ENCODE peak calls at places on chromosome 20, in seven cellular contexts. J, H, M, D, R, C and W are unnamed samples.

GRCh38 chr20:41428285-41428684 is 61.7 kb upstream of the EMILIN3 start:
- DNase-seq in D (no peak), R (no peak), J (peak), C (no peak), H (no peak), M (no peak), W (no peak)

GRCh38 chr20:22974354-22974753 is 60.8 kb upstream of the SSTR4 start:
- DNase-seq in M (peak), J (peak), H (no peak), R (no peak), C (peak), D (no peak), W (no peak)

GRCh38 chr20:59020938-59021551 is 1.8 kb downstream of the TUBB1 start:
- DNase-seq in R (no peak), J (peak), C (no peak), H (no peak), M (no peak), D (no peak), W (no peak)

GRCh38 chr20:51995038-51995437 is 192.7 kb upstream of the SALL4 start:
- DNase-seq in J (no peak), M (no peak), R (no peak), D (no peak), C (no peak), H (no peak), W (no peak)

GRCh38 chr20:11792229-11792953 is 125.3 kb upstream of the BTBD3 start:
- DNase-seq in C (no peak), J (no peak), D (no peak), M (no peak), H (no peak), R (no peak), W (no peak)

GRCh38 chr20:57809661-57810172 is 99.9 kb upstream of the PMEPA1 start:
- DNase-seq in J (peak), C (no peak), M (no peak), H (no peak), R (no peak), D (peak), W (no peak)

GRCh38 chr20:32482251-32483220 is 102.6 kb downstream of the NOL4L start:
- DNase-seq in C (peak), M (peak), R (peak), H (no peak), D (peak), J (no peak), W (peak)

GRCh38 chr20:37868998-37869861 is 33.7 kb upstream of the VSTM2L start:
- DNase-seq in D (peak), C (peak), R (no peak), M (no peak), J (no peak), H (no peak), W (no peak)

GRCh38 chr20:34637245-34638185 is 39.4 kb downstream of the PIGU start:
- DNase-seq in H (peak), C (no peak), J (no peak), M (no peak), D (no peak), R (no peak), W (no peak)

GRCh38 chr20:46213946-46214830 is 94.1 kb downstream of the CDH22 start:
- DNase-seq in M (no peak), R (no peak), D (no peak), H (peak), J (peak), C (no peak), W (no peak)

GRCh38 chr20:36575066-36575743 is 1.8 kb downstream of the TGIF2 start:
- DNase-seq in C (peak), H (peak), M (peak), J (peak), D (no peak), R (no peak), W (peak)

GRCh38 chr20:44576297-44576696 is 6.1 kb upstream of the PKIG start:
- DNase-seq in C (no peak), M (no peak), D (no peak), J (no peak), H (no peak), R (no peak), W (no peak)

GRCh38 chr20:22744341-22745193 is 160.2 kb upstream of the FOXA2 start:
- DNase-seq in J (peak), D (no peak), C (no peak), M (no peak), H (no peak), R (no peak), W (no peak)

GRCh38 chr20:22768779-22769178 is 184.4 kb upstream of the FOXA2 start:
- DNase-seq in H (no peak), M (no peak), J (no peak), R (no peak), D (no peak), C (peak), W (no peak)

GRCh38 chr20:50578778-50579165 is 68.6 kb downstream of the PTPN1 start:
- DNase-seq in H (no peak), C (no peak), M (no peak), D (peak), J (no peak), R (no peak), W (no peak)

GRCh38 chr20:13231031-13231752 is 10.1 kb downstream of the ISM1 start:
- DNase-seq in J (peak), M (no peak), R (no peak), D (no peak), H (no peak), C (no peak), W (no peak)

GRCh38 chr20:34971873-34972235 is 16.2 kb downstream of the MYH7B start:
- DNase-seq in D (no peak), J (no peak), M (no peak), R (no peak), C (no peak), H (no peak), W (no peak)

GRCh38 chr20:59043698-59044097 is 1.1 kb upstream of the PRELID3B start:
- DNase-seq in C (no peak), D (no peak), M (no peak), H (no peak), J (no peak), R (no peak), W (no peak)

GRCh38 chr20:25285091-25285647 is 37.3 kb downstream of the PYGB start:
- DNase-seq in D (peak), M (peak), J (no peak), R (no peak), C (no peak), H (peak), W (no peak)

GRCh38 chr20:31717478-31717946 is 5.2 kb downstream of the BCL2L1 start:
- DNase-seq in C (no peak), M (no peak), D (no peak), H (no peak), J (no peak), R (no peak), W (no peak)

GRCh38 chr20:33301192-33301930 is 18.3 kb downstream of the BPIFB1 start:
- DNase-seq in R (no peak), C (no peak), J (no peak), H (no peak), D (no peak), M (no peak), W (no peak)

GRCh38 chr20:7347409-7347808 is 579.9 kb downstream of the BMP2 start:
- DNase-seq in J (peak), R (no peak), H (no peak), D (no peak), C (no peak), M (no peak), W (no peak)

GRCh38 chr20:2446845-2447244 is 23.7 kb downstream of the SNRPB start:
- DNase-seq in H (no peak), M (no peak), J (no peak), R (no peak), C (peak), D (no peak), W (no peak)

GRCh38 chr20:51366155-51366886 is 176.2 kb downstream of the NFATC2 start:
- DNase-seq in M (peak), C (no peak), H (peak), R (no peak), J (peak), D (peak), W (peak)

GRCh38 chr20:18857640-18858039 is 44.1 kb downstream of the SCP2D1 start:
- DNase-seq in H (no peak), C (no peak), M (no peak), J (no peak), R (no peak), D (no peak), W (no peak)

GRCh38 chr20:32474967-32475819 is 109.9 kb downstream of the NOL4L start:
- DNase-seq in J (peak), H (peak), M (peak), D (peak), R (no peak), C (peak), W (peak)

GRCh38 chr20:21670126-21670525 is 35.3 kb upstream of the PAX1 start:
- DNase-seq in C (no peak), D (no peak), J (no peak), M (no peak), H (no peak), R (no peak), W (no peak)

GRCh38 chr20:44615169-44615791 is 32.9 kb downstream of the PKIG start:
- DNase-seq in R (no peak), M (no peak), J (no peak), H (no peak), C (no peak), D (peak), W (no peak)

DNA sequence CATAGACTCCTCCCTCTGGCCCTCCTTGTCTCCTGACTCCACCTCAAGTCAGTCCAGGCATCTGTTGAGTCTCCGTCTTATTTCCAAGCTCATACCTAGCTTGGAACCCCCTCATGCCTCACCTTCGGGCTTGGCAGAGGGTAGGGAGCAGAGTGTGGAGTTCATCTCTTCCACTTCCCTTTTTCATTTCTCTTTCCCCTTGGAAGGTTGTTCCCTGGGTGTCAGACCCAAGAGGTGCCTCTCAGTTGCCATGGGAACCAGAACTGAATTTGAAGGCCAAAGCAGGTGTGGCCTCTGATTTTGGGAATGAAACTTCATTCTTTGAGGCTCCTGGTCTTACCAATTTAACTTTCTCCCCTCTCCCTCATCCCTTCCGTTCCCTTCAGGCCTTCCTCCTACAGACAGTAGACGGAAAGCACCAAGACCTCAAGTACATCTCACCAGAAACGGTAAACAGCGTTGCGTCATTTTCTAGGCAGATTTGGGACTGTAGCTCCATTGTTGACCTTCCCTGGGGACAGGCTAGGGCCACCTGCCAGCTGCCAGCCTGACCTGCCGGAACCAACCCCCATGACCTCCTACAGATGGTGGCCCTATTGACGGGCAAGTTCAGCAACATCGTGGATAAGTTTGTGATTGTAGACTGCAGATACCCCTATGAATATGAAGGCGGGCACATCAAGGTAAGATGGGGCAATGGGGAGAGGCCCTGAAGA is 6.6 kb downstream of the CDC25B start:
- DNase-seq in H (no peak), D (no peak), M (no peak), J (no peak), R (no peak), C (no peak), W (no peak)
- H3K27ac ChIP-seq in H (no peak), D (peak), M (no peak), J (peak), R (no peak), C (no peak), W (no peak)

GRCh38 chr20:17543531-17543961 is 12.4 kb upstream of the BFSP1 start:
- DNase-seq in R (no peak), M (no peak), D (no peak), C (no peak), H (no peak), J (no peak), W (no peak)

GRCh38 chr20:17541596-17541995 is 10.4 kb upstream of the BFSP1 start:
- DNase-seq in M (no peak), D (no peak), J (no peak), H (no peak), C (no peak), R (no peak), W (no peak)

GRCh38 chr20:17542993-17543412 is 11.8 kb upstream of the BFSP1 start:
- DNase-seq in D (no peak), J (no peak), H (no peak), C (no peak), M (no peak), R (no peak), W (no peak)

GRCh38 chr20:17542481-17542880 is 11.3 kb upstream of the BFSP1 start:
- DNase-seq in H (no peak), M (no peak), C (no peak), D (no peak), R (no peak), J (no peak), W (no peak)

GRCh38 chr20:17541996-17542395 is 10.8 kb upstream of the BFSP1 start:
- DNase-seq in H (no peak), R (no peak), D (no peak), J (no peak), M (no peak), C (no peak), W (no peak)
- H3K27ac ChIP-seq in H (no peak), R (no peak), D (no peak), J (no peak), M (peak), C (no peak), W (no peak)

GRCh38 chr20:5608448-5609161 is 141.6 kb upstream of the SHLD1 start:
- DNase-seq in C (no peak), H (no peak), R (no peak), J (no peak), M (no peak), D (no peak), W (no peak)
- H3K27ac ChIP-seq in C (no peak), H (peak), R (peak), J (no peak), M (peak), D (peak), W (peak)

GRCh38 chr20:62297449-62298227 is 5.2 kb upstream of the ADRM1 start:
- DNase-seq in D (no peak), R (no peak), J (no peak), M (no peak), H (no peak), C (no peak), W (no peak)
- H3K27ac ChIP-seq in D (no peak), R (no peak), J (peak), M (no peak), H (no peak), C (no peak), W (no peak)

GRCh38 chr20:48816282-48816860 is 11.4 kb downstream of the PREX1 start:
- DNase-seq in H (no peak), J (no peak), D (peak), C (no peak), M (no peak), R (no peak), W (no peak)

GRCh38 chr20:48818481-48818987 is 9.3 kb downstream of the PREX1 start:
- DNase-seq in D (peak), C (no peak), M (peak), J (no peak), R (peak), H (no peak), W (no peak)

GRCh38 chr20:48818031-48818370 is 9.8 kb downstream of the PREX1 start:
- DNase-seq in C (no peak), J (no peak), M (no peak), R (no peak), D (peak), H (no peak), W (no peak)

GRCh38 chr20:48819089-48819488 is 8.7 kb downstream of the PREX1 start:
- DNase-seq in C (no peak), R (no peak), J (no peak), H (no peak), M (no peak), D (peak), W (no peak)

DNA sequence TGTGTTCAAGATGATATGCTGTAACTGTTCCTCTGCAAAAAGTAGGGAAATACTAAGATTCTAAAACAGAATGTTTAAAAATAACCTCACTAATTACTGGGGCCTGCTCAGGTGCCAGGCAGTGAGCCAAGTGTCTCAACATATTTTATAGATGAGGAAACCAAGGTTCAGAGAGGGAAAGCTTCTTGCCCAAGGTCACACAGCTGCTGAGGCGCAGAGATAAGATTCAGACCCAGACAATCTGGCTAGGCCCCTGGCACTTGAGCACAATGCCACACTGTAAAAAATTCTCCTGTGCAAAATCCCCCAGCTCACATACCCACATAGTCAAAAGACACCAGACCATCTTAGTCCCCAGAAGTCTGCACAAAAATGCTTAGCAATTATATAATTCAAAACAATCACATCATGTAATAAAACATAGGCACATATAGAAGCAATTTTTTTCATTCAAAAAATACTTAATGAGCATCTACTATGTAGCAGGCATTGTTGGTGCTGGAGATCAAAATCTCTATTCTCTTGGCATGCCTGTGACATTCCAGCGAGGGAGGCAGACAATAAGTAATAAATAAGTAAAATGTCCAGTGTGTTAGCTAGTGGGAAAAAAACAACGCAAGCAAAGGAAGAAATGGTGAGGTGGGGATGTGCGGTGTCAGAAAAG is 10.3 kb downstream of the PREX1 start:
- DNase-seq in H (no peak), M (no peak), J (no peak), D (peak), R (no peak), C (no peak), W (no peak)
- H3K27ac ChIP-seq in H (peak), M (no peak), J (no peak), D (no peak), R (no peak), C (no peak), W (no peak)

GRCh38 chr20:53626584-53626983 is 32.9 kb upstream of the ZNF217 start:
- DNase-seq in H (no peak), D (no peak), R (no peak), J (no peak), M (no peak), C (no peak), W (no peak)
- H3K27ac ChIP-seq in H (no peak), D (no peak), R (no peak), J (peak), M (no peak), C (no peak), W (no peak)

GRCh38 chr20:1376453-1377270 is 16.2 kb downstream of the FKBP1A start:
- DNase-seq in J (no peak), D (no peak), H (no peak), R (no peak), M (no peak), C (peak), W (peak)
- H3K27ac ChIP-seq in J (no peak), D (peak), H (no peak), R (no peak), M (no peak), C (no peak), W (peak)

DNA sequence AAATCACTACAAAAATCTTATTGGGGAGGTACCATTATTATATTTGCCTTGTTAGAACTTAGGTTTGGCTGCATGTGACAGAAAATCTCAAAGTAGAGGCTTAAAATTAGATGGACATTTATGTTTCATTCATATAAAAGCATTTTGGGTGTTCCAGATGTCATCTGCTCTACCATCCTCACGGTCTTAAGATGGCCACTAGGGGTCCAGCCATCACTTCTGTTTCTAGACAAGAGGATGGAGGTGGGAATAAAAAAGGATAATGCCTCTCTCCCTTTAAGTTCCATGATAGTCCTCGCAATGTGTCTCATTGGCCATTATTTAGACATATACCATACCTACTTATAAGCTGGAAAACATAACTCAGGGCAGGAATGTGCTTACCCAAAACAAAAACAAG is 929.5 kb downstream of the KIF16B start:
- DNase-seq in J (peak), D (no peak), C (no peak), M (no peak), H (no peak), R (no peak), W (no peak)
- H3K27ac ChIP-seq in J (no peak), D (no peak), C (no peak), M (no peak), H (no peak), R (no peak), W (no peak)

GRCh38 chr20:20455945-20456344 is 88.0 kb downstream of the INSM1 start:
- DNase-seq in H (no peak), J (no peak), M (no peak), D (no peak), R (no peak), C (no peak), W (no peak)

GRCh38 chr20:20454850-20455627 is 87.1 kb downstream of the INSM1 start:
- DNase-seq in M (no peak), C (no peak), J (no peak), R (no peak), H (no peak), D (no peak), W (no peak)

GRCh38 chr20:20456736-20457135 is 88.8 kb downstream of the INSM1 start:
- DNase-seq in H (no peak), M (no peak), R (no peak), D (no peak), J (no peak), C (no peak), W (no peak)

GRCh38 chr20:20459726-20460125 is 91.8 kb downstream of the INSM1 start:
- DNase-seq in J (no peak), R (no peak), D (no peak), M (no peak), H (no peak), C (no peak), W (no peak)

GRCh38 chr20:20457392-20458126 is 89.7 kb downstream of the INSM1 start:
- DNase-seq in C (no peak), R (no peak), D (no peak), J (peak), H (no peak), M (no peak), W (no peak)
- H3K27ac ChIP-seq in C (no peak), R (no peak), D (no peak), J (no peak), H (no peak), M (no peak), W (no peak)

GRCh38 chr20:39039261-39039660 is 77.1 kb downstream of the DHX35 start:
- DNase-seq in J (no peak), R (no peak), M (no peak), D (no peak), C (no peak), H (no peak), W (no peak)
- H3K27ac ChIP-seq in J (no peak), R (no peak), M (no peak), D (no peak), C (no peak), H (no peak), W (no peak)